ENCODE peak calls at places on chromosomes 6 and 20, in four cellular contexts. One of them, this sample, is unnamed.

GRCh38 chr6:142331075-142331551 is 29.3 kb downstream of the ADGRG6 start:
- DNase-seq in IMR-90: peak
- DNase-seq in HepG2: peak
- DNase-seq in A549: no peak
- DNase-seq in this sample: no peak

GRCh38 chr6:11212625-11213024 is 19.8 kb downstream of the NEDD9 start:
- DNase-seq in A549: no peak
- DNase-seq in IMR-90: peak
- DNase-seq in HepG2: no peak
- DNase-seq in this sample: no peak

GRCh38 chr20:48673485-48673884 is 154.3 kb downstream of the PREX1 start:
- DNase-seq in A549: no peak
- DNase-seq in HepG2: no peak
- DNase-seq in IMR-90: no peak
- DNase-seq in this sample: no peak

GRCh38 chr6:53347921-53348435 is 772 bp downstream of the ELOVL5 start:
- DNase-seq in A549: no peak
- DNase-seq in HepG2: peak
- DNase-seq in IMR-90: peak
- DNase-seq in this sample: peak

GRCh38 chr6:3612341-3613041 is 139.0 kb downstream of the PXDC1 start:
- DNase-seq in HepG2: peak
- DNase-seq in IMR-90: peak
- DNase-seq in A549: peak
- DNase-seq in this sample: no peak

GRCh38 chr20:43994486-43995100 is 79.9 kb downstream of the TOX2 start:
- DNase-seq in IMR-90: peak
- DNase-seq in HepG2: no peak
- DNase-seq in A549: no peak
- DNase-seq in this sample: peak

GRCh38 chr6:45586216-45587171 is 208.8 kb upstream of the SUPT3H start:
- DNase-seq in A549: no peak
- DNase-seq in IMR-90: no peak
- DNase-seq in HepG2: no peak
- DNase-seq in this sample: no peak

GRCh38 chr6:130111031-130111430 is 92.7 kb downstream of the L3MBTL3 start:
- DNase-seq in A549: no peak
- DNase-seq in HepG2: no peak
- DNase-seq in IMR-90: peak
- DNase-seq in this sample: no peak

GRCh38 chr20:32386091-32386490 is 28.0 kb downstream of the ASXL1 start:
- DNase-seq in A549: no peak
- DNase-seq in IMR-90: no peak
- DNase-seq in HepG2: no peak
- DNase-seq in this sample: no peak

GRCh38 chr6:139519571-139520031 is 145.2 kb upstream of the CITED2 start:
- DNase-seq in IMR-90: peak
- DNase-seq in A549: no peak
- DNase-seq in HepG2: no peak
- DNase-seq in this sample: no peak

GRCh38 chr20:43681991-43682410 is 15.1 kb downstream of the MYBL2 start:
- DNase-seq in HepG2: no peak
- DNase-seq in IMR-90: no peak
- DNase-seq in A549: no peak
- DNase-seq in this sample: no peak

GRCh38 chr20:63244468-63244867 is 8.8 kb downstream of the BIRC7 start:
- DNase-seq in A549: no peak
- DNase-seq in IMR-90: no peak
- DNase-seq in HepG2: no peak
- DNase-seq in this sample: no peak

GRCh38 chr6:118752803-118753202 is 101.4 kb upstream of the CEP85L start:
- DNase-seq in A549: no peak
- DNase-seq in HepG2: no peak
- DNase-seq in IMR-90: no peak
- DNase-seq in this sample: no peak

GRCh38 chr6:167116109-167116837 is 6.6 kb upstream of the CCR6 start:
- DNase-seq in A549: no peak
- DNase-seq in IMR-90: no peak
- DNase-seq in HepG2: no peak
- DNase-seq in this sample: peak

GRCh38 chr20:2507464-2507863 is 1.3 kb downstream of the ZNF343 start:
- DNase-seq in A549: no peak
- DNase-seq in IMR-90: peak
- DNase-seq in HepG2: no peak
- DNase-seq in this sample: peak

GRCh38 chr6:130158548-130158947 is 64.2 kb downstream of the SAMD3 start:
- DNase-seq in HepG2: no peak
- DNase-seq in IMR-90: no peak
- DNase-seq in A549: no peak
- DNase-seq in this sample: no peak

GRCh38 chr6:144957236-144957937 is 672.3 kb downstream of the UTRN start:
- DNase-seq in IMR-90: peak
- DNase-seq in A549: no peak
- DNase-seq in HepG2: no peak
- DNase-seq in this sample: no peak

GRCh38 chr20:31572042-31572700 is 32.9 kb upstream of the ID1 start:
- DNase-seq in HepG2: no peak
- DNase-seq in IMR-90: no peak
- DNase-seq in A549: no peak
- DNase-seq in this sample: no peak

GRCh38 chr6:57257911-57258541 is 35.9 kb upstream of the RAB23 start:
- DNase-seq in IMR-90: peak
- DNase-seq in A549: no peak
- DNase-seq in HepG2: no peak
- DNase-seq in this sample: no peak

GRCh38 chr20:61572312-61572711 is 320.3 kb downstream of the CDH4 start:
- DNase-seq in IMR-90: no peak
- DNase-seq in HepG2: no peak
- DNase-seq in A549: no peak
- DNase-seq in this sample: no peak

GRCh38 chr6:29752451-29753308 is 29.4 kb downstream of the HLA-F start:
- DNase-seq in HepG2: peak
- DNase-seq in IMR-90: peak
- DNase-seq in A549: peak
- DNase-seq in this sample: peak

GRCh38 chr6:157823523-157824370 is 701 bp downstream of the SNX9 start:
- DNase-seq in HepG2: peak
- DNase-seq in A549: peak
- DNase-seq in IMR-90: peak
- DNase-seq in this sample: peak

GRCh38 chr6:19838442-19839236 is 1.5 kb downstream of the ID4 start:
- DNase-seq in HepG2: peak
- DNase-seq in A549: peak
- DNase-seq in IMR-90: peak
- DNase-seq in this sample: peak

GRCh38 chr6:42403415-42403814 is 48.3 kb downstream of the TRERF1 start:
- DNase-seq in HepG2: no peak
- DNase-seq in IMR-90: peak
- DNase-seq in A549: no peak
- DNase-seq in this sample: no peak
- TF ChIP-seq RFX5 in HepG2: no peak
- TF ChIP-seq RFX5 in IMR-90: no peak
- TF ChIP-seq RFX5 in A549: no peak
- TF ChIP-seq RFX5 in this sample: no peak

GRCh38 chr6:41696788-41697187 is 38.6 kb downstream of the TFEB start:
- DNase-seq in HepG2: no peak
- DNase-seq in A549: no peak
- DNase-seq in IMR-90: no peak
- DNase-seq in this sample: no peak

GRCh38 chr6:41693866-41694265 is 41.5 kb downstream of the TFEB start:
- DNase-seq in IMR-90: no peak
- DNase-seq in A549: no peak
- DNase-seq in HepG2: no peak
- DNase-seq in this sample: no peak

GRCh38 chr6:41697902-41698349 is 37.5 kb downstream of the TFEB start:
- DNase-seq in HepG2: no peak
- DNase-seq in IMR-90: peak
- DNase-seq in A549: no peak
- DNase-seq in this sample: no peak

GRCh38 chr6:41694815-41695536 is 40.4 kb downstream of the TFEB start:
- DNase-seq in IMR-90: peak
- DNase-seq in HepG2: no peak
- DNase-seq in A549: no peak
- DNase-seq in this sample: no peak

DNA sequence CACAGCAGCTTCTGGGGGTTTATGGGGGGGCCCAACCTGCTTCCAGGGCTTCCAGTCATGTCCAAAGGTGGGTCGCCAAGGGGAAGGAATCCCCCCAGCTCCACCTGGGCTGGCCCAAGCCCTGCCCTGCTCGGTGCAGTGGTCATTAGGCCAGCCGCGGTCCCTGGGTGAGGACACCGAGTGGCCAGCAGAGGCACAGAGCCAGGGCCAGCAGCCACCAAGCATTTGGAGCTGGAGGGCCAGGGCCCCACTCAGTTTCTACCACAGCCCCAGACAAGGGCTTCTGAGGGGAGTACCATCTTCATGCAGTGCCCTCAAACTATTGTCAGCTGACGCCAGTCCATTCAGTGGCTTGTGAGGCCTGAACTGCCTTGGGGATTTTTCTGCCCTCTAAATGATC is 39.6 kb downstream of the TFEB start:
- DNase-seq in A549: no peak
- DNase-seq in HepG2: no peak
- DNase-seq in IMR-90: no peak
- DNase-seq in this sample: no peak
- TF ChIP-seq RFX5 in A549: no peak
- TF ChIP-seq RFX5 in HepG2: no peak
- TF ChIP-seq RFX5 in IMR-90: no peak
- TF ChIP-seq RFX5 in this sample: no peak

GRCh38 chr20:46954490-46955038 is 59.9 kb downstream of the EYA2 start:
- DNase-seq in HepG2: no peak
- DNase-seq in A549: peak
- DNase-seq in IMR-90: peak
- DNase-seq in this sample: no peak
- TF ChIP-seq RFX5 in HepG2: no peak
- TF ChIP-seq RFX5 in A549: no peak
- TF ChIP-seq RFX5 in IMR-90: no peak
- TF ChIP-seq RFX5 in this sample: no peak

GRCh38 chr6:116253505-116254296 is at the start of gene TSPYL4:
- DNase-seq in HepG2: peak
- DNase-seq in A549: peak
- DNase-seq in IMR-90: peak
- DNase-seq in this sample: peak
- TF ChIP-seq RFX5 in HepG2: peak
- TF ChIP-seq RFX5 in A549: peak
- TF ChIP-seq RFX5 in IMR-90: peak
- TF ChIP-seq RFX5 in this sample: peak

GRCh38 chr6:35969676-35970075 is 48.8 kb upstream of the SRPK1 start:
- DNase-seq in A549: no peak
- DNase-seq in IMR-90: peak
- DNase-seq in HepG2: no peak
- DNase-seq in this sample: no peak
- TF ChIP-seq RFX5 in A549: no peak
- TF ChIP-seq RFX5 in IMR-90: no peak
- TF ChIP-seq RFX5 in HepG2: no peak
- TF ChIP-seq RFX5 in this sample: no peak

GRCh38 chr6:148445620-148446019 is 103.0 kb downstream of the SASH1 start:
- DNase-seq in IMR-90: peak
- DNase-seq in HepG2: no peak
- DNase-seq in A549: no peak
- DNase-seq in this sample: no peak
- TF ChIP-seq RFX5 in IMR-90: no peak
- TF ChIP-seq RFX5 in HepG2: no peak
- TF ChIP-seq RFX5 in A549: no peak
- TF ChIP-seq RFX5 in this sample: no peak

GRCh38 chr6:152909241-152909640 is 73.6 kb downstream of the FBXO5 start:
- DNase-seq in HepG2: no peak
- DNase-seq in A549: no peak
- DNase-seq in IMR-90: no peak
- DNase-seq in this sample: no peak

GRCh38 chr6:152904678-152905077 is 78.2 kb downstream of the FBXO5 start:
- DNase-seq in IMR-90: no peak
- DNase-seq in HepG2: no peak
- DNase-seq in A549: no peak
- DNase-seq in this sample: no peak

GRCh38 chr6:152905551-152906299 is 77.1 kb downstream of the FBXO5 start:
- DNase-seq in A549: no peak
- DNase-seq in IMR-90: no peak
- DNase-seq in HepG2: no peak
- DNase-seq in this sample: no peak
- TF ChIP-seq RFX5 in A549: no peak
- TF ChIP-seq RFX5 in IMR-90: no peak
- TF ChIP-seq RFX5 in HepG2: no peak
- TF ChIP-seq RFX5 in this sample: no peak